ENCODE peak calls at places on chromosomes 7 and 10, in seven cellular contexts. B, N, Y, E, T, R and S are unnamed samples.

GRCh38 chr7:92061154-92061553 is 73.1 kb downstream of the CYP51A1 start:
- DNase-seq in B (no peak), N (peak), Y (no peak), E (no peak), T (no peak), R (no peak), S (no peak)

GRCh38 chr10:124605481-124605855 is 138.7 kb downstream of the FAM53B start:
- DNase-seq in B (no peak), N (no peak), Y (no peak), E (no peak), T (no peak), R (no peak), S (no peak)

GRCh38 chr10:90175161-90175681 is 473.8 kb downstream of the KIF20B start:
- DNase-seq in B (no peak), N (no peak), Y (no peak), E (no peak), T (no peak), R (no peak), S (no peak)

GRCh38 chr10:86372785-86373239 is 6.2 kb upstream of the GRID1 start:
- DNase-seq in B (no peak), N (peak), Y (no peak), E (peak), T (no peak), R (no peak), S (no peak)

GRCh38 chr7:31883761-31884164 is 186.4 kb downstream of the PDE1C start:
- DNase-seq in B (peak), N (peak), Y (peak), E (no peak), T (no peak), R (no peak), S (no peak)

GRCh38 chr7:106568680-106569499 is 92.1 kb downstream of the CCDC71L start:
- DNase-seq in B (peak), N (no peak), Y (no peak), E (no peak), T (no peak), R (no peak), S (peak)

GRCh38 chr7:137579913-137580640 is 236.5 kb upstream of the PTN start:
- DNase-seq in B (peak), N (no peak), Y (peak), E (no peak), T (no peak), R (no peak), S (no peak)

GRCh38 chr10:79331709-79332108 is 15.6 kb upstream of the PPIF start:
- DNase-seq in B (peak), N (peak), Y (no peak), E (no peak), T (no peak), R (peak), S (no peak)

GRCh38 chr10:85642421-85643170 is 724.0 kb downstream of the GRID1 start:
- DNase-seq in B (peak), N (no peak), Y (peak), E (no peak), T (no peak), R (no peak), S (no peak)

GRCh38 chr7:11746591-11746990 is 85.4 kb downstream of the THSD7A start:
- DNase-seq in B (no peak), N (no peak), Y (no peak), E (no peak), T (no peak), R (no peak), S (no peak)

GRCh38 chr10:8835453-8836167 is 781.1 kb downstream of the GATA3 start:
- DNase-seq in B (no peak), N (no peak), Y (no peak), E (no peak), T (no peak), R (no peak), S (no peak)

GRCh38 chr10:12394236-12395033 is 45.1 kb downstream of the CAMK1D start:
- DNase-seq in B (no peak), N (no peak), Y (no peak), E (no peak), T (no peak), R (no peak), S (no peak)

GRCh38 chr10:47420305-47421056 is 36.4 kb upstream of the ZNF488 start:
- DNase-seq in B (no peak), N (no peak), Y (no peak), E (no peak), T (no peak), R (no peak), S (no peak)

GRCh38 chr7:31249671-31250070 is 90.9 kb downstream of the NEUROD6 start:
- DNase-seq in B (no peak), N (no peak), Y (no peak), E (no peak), T (no peak), R (no peak), S (no peak)

GRCh38 chr10:129365767-129366400 is 101.2 kb upstream of the MGMT start:
- DNase-seq in B (peak), N (no peak), Y (no peak), E (no peak), T (no peak), R (no peak), S (peak)

GRCh38 chr10:14583967-14584366 is 190.7 kb downstream of the FAM107B start:
- DNase-seq in B (no peak), N (no peak), Y (no peak), E (no peak), T (no peak), R (no peak), S (no peak)

GRCh38 chr10:10067644-10068043 is 950.0 kb upstream of the CELF2 start:
- DNase-seq in B (no peak), N (no peak), Y (no peak), E (no peak), T (no peak), R (no peak), S (no peak)

GRCh38 chr10:43453266-43453831 is 16.4 kb downstream of the ZNF487 start:
- DNase-seq in B (no peak), N (no peak), Y (no peak), E (no peak), T (no peak), R (no peak), S (no peak)

GRCh38 chr10:69901623-69902505 is 100.2 kb downstream of the COL13A1 start:
- DNase-seq in B (peak), N (peak), Y (peak), E (peak), T (no peak), R (no peak), S (peak)

GRCh38 chr7:44121761-44122420 is 1.5 kb downstream of the POLD2 start:
- DNase-seq in B (no peak), N (no peak), Y (no peak), E (no peak), T (no peak), R (no peak), S (no peak)

GRCh38 chr7:88278881-88279280 is 27.8 kb downstream of the STEAP4 start:
- DNase-seq in B (no peak), N (no peak), Y (peak), E (no peak), T (no peak), R (no peak), S (no peak)

GRCh38 chr10:86164912-86165311 is 201.7 kb downstream of the GRID1 start:
- DNase-seq in B (no peak), N (no peak), Y (no peak), E (no peak), T (no peak), R (no peak), S (no peak)

GRCh38 chr10:63666836-63667383 is 145.7 kb downstream of the REEP3 start:
- DNase-seq in B (no peak), N (peak), Y (peak), E (no peak), T (no peak), R (no peak), S (peak)

GRCh38 chr7:85471740-85472139 is 284.9 kb upstream of the SEMA3D start:
- DNase-seq in B (no peak), N (no peak), Y (peak), E (no peak), T (no peak), R (no peak), S (no peak)

GRCh38 chr10:132110091-132110490 is 44.3 kb downstream of the JAKMIP3 start:
- DNase-seq in B (no peak), N (peak), Y (no peak), E (no peak), T (no peak), R (no peak), S (no peak)

GRCh38 chr7:132618956-132619305 is 42.7 kb upstream of the PLXNA4 start:
- DNase-seq in B (no peak), N (no peak), Y (peak), E (no peak), T (no peak), R (no peak), S (no peak)

GRCh38 chr7:70775570-70776156 is 356.3 kb upstream of the GALNT17 start:
- DNase-seq in B (peak), N (no peak), Y (no peak), E (no peak), T (no peak), R (no peak), S (no peak)

GRCh38 chr7:107394831-107395230 is 75.0 kb upstream of the GPR22 start:
- DNase-seq in B (no peak), N (no peak), Y (no peak), E (no peak), T (no peak), R (no peak), S (no peak)

GRCh38 chr7:18420758-18421157 is 74.8 kb upstream of the HDAC9 start:
- DNase-seq in B (no peak), N (no peak), Y (no peak), E (no peak), T (no peak), R (no peak), S (peak)

GRCh38 chr10:13219685-13220670 is 14.2 kb downstream of the UCMA start:
- DNase-seq in B (no peak), N (no peak), Y (no peak), E (no peak), T (no peak), R (no peak), S (peak)

DNA sequence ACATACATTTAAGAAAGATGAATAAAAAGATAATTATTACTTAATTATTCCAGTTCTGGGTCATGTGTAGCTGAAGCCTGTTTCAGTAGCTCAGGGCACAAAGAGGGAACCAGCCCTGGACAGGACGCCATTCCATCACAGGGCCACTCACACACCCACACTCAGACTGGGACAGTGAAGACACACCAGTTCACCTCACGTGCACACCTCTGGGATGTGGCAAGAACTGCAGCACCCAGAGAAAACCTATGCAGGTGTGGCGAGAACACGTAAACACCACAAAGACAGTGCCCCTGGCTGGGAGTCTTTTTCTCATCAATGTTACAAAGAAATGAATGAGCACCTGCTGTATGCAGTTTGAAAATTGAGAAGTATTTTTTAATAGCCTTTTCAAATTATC is 1.6 kb upstream of the IDI1 start:
- DNase-seq in B (no peak), N (no peak), Y (no peak), E (no peak), T (peak), R (peak), S (no peak)
- H3K4me3 ChIP-seq in B (peak), N (no peak), Y (no peak), E (no peak), T (no peak), R (peak), S (peak)

GRCh38 chr7:33192695-33193291 is 63.4 kb downstream of the BBS9 start:
- DNase-seq in B (no peak), N (no peak), Y (no peak), E (no peak), T (no peak), R (no peak), S (no peak)

GRCh38 chr7:33193308-33193864 is 64.0 kb downstream of the BBS9 start:
- DNase-seq in B (no peak), N (no peak), Y (no peak), E (no peak), T (no peak), R (no peak), S (no peak)

GRCh38 chr7:33195264-33195663 is 65.9 kb downstream of the BBS9 start:
- DNase-seq in B (no peak), N (no peak), Y (no peak), E (no peak), T (no peak), R (no peak), S (no peak)

GRCh38 chr7:33200282-33200681 is 70.9 kb downstream of the BBS9 start:
- DNase-seq in B (no peak), N (no peak), Y (no peak), E (no peak), T (no peak), R (no peak), S (no peak)

DNA sequence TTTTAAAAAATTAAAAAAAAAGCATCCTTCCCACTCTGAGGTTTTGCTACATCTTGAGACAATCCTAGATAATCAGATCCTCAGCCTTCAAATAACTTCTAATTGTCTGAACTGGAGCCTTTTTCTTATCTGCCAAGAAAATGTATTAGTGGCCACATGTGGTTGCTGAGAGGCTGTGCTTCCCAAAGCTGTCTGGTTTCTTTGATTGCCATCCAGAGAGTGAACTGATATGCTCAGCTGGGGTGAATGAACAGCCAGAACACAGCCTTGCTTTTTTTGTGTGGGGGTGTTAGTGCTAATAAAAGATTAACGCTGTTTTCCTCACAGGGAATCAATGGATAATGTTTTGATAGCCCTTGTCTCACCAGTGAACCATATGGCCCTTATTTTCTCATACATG is 66.8 kb downstream of the BBS9 start:
- DNase-seq in B (peak), N (no peak), Y (no peak), E (no peak), T (no peak), R (no peak), S (no peak)
- H3K27ac ChIP-seq in B (no peak), N (no peak), Y (no peak), E (no peak), T (no peak), R (no peak), S (no peak)

DNA sequence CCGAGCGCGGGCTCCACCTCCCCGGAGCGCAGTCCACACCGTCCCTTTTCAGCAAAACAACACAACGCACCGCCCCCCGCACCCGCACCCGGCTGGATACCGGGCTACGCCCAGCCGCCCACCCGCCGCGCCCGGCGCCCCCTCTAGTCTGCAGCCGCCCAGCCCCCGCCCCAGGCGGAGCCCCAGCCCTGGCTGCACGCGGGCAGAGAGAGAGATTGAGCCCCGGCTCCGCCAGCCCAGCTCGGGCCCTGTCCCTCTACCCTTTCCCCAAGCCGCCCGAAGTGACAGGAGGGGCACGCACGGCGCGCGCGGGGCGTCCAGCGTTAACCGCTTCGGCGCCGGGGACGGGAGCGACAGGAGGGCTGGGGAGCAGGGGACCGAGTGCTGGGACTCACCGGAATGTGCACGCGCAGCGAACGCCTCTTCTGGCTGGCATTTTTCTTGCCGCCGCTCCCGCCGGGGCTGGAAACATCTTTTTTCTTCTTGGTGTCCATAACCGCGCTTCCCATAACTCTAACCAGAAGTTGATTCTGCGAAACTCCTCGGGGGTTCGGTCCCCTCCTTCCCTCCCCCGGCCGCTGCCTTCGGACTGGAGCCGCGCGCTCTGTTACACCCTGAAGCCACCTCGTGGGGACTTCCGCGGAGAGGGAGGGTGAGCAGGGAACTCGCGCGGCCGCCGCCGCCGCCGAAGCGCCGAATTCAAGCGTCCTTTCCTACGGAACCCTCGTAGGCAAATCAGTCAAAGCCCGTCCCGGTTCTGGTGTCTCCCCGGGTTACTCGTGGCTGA is 610 bp downstream of the PRKAG2 start:
- DNase-seq in B (peak), N (peak), Y (peak), E (peak), T (peak), R (peak), S (peak)
- H3K4me3 ChIP-seq in B (peak), N (peak), Y (peak), E (peak), T (peak), R (peak), S (peak)

GRCh38 chr7:108526768-108527017 is 758 bp upstream of the PNPLA8 start:
- DNase-seq in B (no peak), N (no peak), Y (no peak), E (no peak), T (no peak), R (no peak), S (no peak)

GRCh38 chr7:108525327-108525984 is 479 bp downstream of the PNPLA8 start:
- DNase-seq in B (peak), N (peak), Y (peak), E (no peak), T (no peak), R (no peak), S (peak)

GRCh38 chr7:108529341-108529740 is 3.4 kb upstream of the PNPLA8 start:
- DNase-seq in B (no peak), N (no peak), Y (no peak), E (no peak), T (no peak), R (no peak), S (no peak)

GRCh38 chr7:108525985-108526767 is at the start of gene PNPLA8:
- DNase-seq in B (peak), N (peak), Y (peak), E (peak), T (peak), R (peak), S (peak)

GRCh38 chr7:108528183-108528712 is 2.3 kb upstream of the PNPLA8 start:
- DNase-seq in B (no peak), N (no peak), Y (no peak), E (no peak), T (no peak), R (no peak), S (no peak)
- H3K27ac ChIP-seq in B (no peak), N (no peak), Y (no peak), E (peak), T (no peak), R (no peak), S (no peak)